ENCODE peak calls at places on chromosomes 6 and 20, in six cellular contexts. Y is IMR-90, D is testis, B is heart left ventricle, J is HepG2, N is K562. X is an unnamed sample.

GRCh38 chr20:43442310-43442880 is 15.3 kb upstream of the SRSF6 start:
- DNase-seq in J (peak; percentile 42), N (no peak), Y (peak; percentile 27), B (no peak), D (no peak), X (no peak)

GRCh38 chr20:20037960-20038359 is 14.3 kb downstream of the CRNKL1 start:
- DNase-seq in N (no peak), J (no peak), Y (peak; percentile 79), D (no peak), B (no peak), X (no peak)

GRCh38 chr6:40997256-40997957 is 41.6 kb downstream of the UNC5CL start:
- DNase-seq in J (peak; percentile 95), B (no peak), D (peak; percentile 29), N (peak; percentile 64), Y (peak; percentile 78), X (no peak)

GRCh38 chr6:20647585-20647984 is 113.3 kb downstream of the CDKAL1 start:
- DNase-seq in D (no peak), N (no peak), Y (no peak), B (no peak), J (no peak), X (no peak)

GRCh38 chr6:166605752-166606151 is 19.3 kb upstream of the RAMACL start:
- DNase-seq in J (no peak), N (no peak), D (no peak), Y (no peak), B (no peak), X (no peak)

GRCh38 chr6:112029045-112029822 is 24.7 kb upstream of the CCN6 start:
- DNase-seq in N (peak; percentile 53), B (peak; percentile 69), J (peak; percentile 68), D (peak; percentile 90), Y (peak; percentile 74), X (peak; percentile 83)

GRCh38 chr6:146878564-146879343 is 280.0 kb downstream of the ADGB start:
- DNase-seq in B (no peak), Y (no peak), N (no peak), D (no peak), J (no peak), X (no peak)

GRCh38 chr20:33812673-33813462 is 1.7 kb downstream of the CHMP4B start:
- DNase-seq in D (no peak), Y (no peak), B (no peak), N (peak; percentile 48), J (peak; percentile 91), X (peak; percentile 42)

GRCh38 chr6:10386756-10387654 is 27.9 kb downstream of the TFAP2A start:
- DNase-seq in N (no peak), B (no peak), Y (no peak), D (no peak), J (no peak), X (no peak)

GRCh38 chr6:105192707-105193465 is 13.1 kb upstream of the POPDC3 start:
- DNase-seq in J (no peak), B (no peak), N (no peak), Y (peak; percentile 78), D (no peak), X (no peak)

GRCh38 chr6:139367810-139368321 is 6.6 kb downstream of the CITED2 start:
- DNase-seq in D (no peak), B (no peak), J (no peak), Y (no peak), N (peak; percentile 42), X (no peak)

GRCh38 chr20:36988494-36988966 is 37.0 kb upstream of the SAMHD1 start:
- DNase-seq in N (no peak), J (no peak), B (no peak), Y (peak; percentile 58), D (no peak), X (no peak)

GRCh38 chr6:125791151-125791819 is 525 bp downstream of the NCOA7 start:
- DNase-seq in Y (peak; percentile 52), D (peak; percentile 79), J (peak; percentile 57), N (peak; percentile 54), B (no peak), X (peak; percentile 75)

GRCh38 chr20:64024141-64024990 is 11.6 kb upstream of the C20orf204 start:
- DNase-seq in D (no peak), Y (no peak), J (peak; percentile 100), N (no peak), B (no peak), X (no peak)

GRCh38 chr20:64025101-64025825 is 10.7 kb upstream of the C20orf204 start:
- DNase-seq in D (no peak), J (no peak), N (no peak), Y (no peak), B (no peak), X (no peak)

GRCh38 chr20:64022671-64023070 is 13.3 kb upstream of the C20orf204 start:
- DNase-seq in D (no peak), Y (no peak), N (no peak), J (no peak), B (no peak), X (no peak)

GRCh38 chr20:64021124-64021975 is 14.6 kb upstream of the C20orf204 start:
- DNase-seq in N (no peak), J (no peak), D (no peak), Y (no peak), B (no peak), X (no peak)

DNA sequence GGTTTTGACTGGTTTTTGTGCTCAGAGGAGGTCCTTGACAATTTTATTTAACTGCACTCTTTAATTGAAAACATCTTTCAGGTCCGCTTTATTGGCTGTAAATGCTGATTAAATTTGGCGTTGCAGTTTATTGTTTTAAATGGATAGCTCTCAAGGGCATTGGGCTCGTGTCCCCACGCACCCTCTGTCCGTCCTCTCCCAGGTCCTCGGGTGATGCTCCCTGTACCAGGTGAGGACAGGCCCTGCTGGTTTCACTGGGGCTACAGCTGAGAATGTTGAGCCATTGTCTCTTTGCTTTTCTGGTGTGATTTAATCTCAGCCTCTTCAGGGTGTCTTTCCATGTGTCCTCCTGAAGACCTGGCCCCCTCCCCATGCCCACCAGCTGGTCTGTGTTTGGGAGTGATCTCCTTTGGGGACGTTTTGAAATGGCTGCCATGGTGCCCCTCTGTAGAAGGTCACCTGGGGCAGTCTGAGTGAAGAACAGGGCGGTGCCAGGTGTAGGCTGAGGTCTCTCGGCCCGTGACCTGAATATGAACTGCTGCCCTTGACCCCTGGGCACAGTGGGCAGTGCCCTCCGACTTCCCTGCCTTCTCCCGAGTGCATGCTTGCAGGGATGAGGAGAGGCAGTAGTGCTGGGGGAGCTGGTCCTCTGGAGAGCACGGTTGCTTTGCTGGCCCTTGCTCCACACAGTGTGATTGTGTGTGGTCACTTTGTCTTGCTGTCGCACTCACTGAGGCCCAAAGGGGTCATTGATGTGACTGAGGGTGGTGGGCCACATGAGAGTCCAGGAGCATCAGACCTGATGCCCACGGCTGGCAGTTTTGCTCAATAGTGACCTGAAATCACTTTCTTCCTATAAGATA is 12.5 kb upstream of the C20orf204 start:
- DNase-seq in N (no peak), D (no peak), J (no peak), Y (no peak), B (no peak), X (no peak)
- TF ChIP-seq POLR2A in N (no peak), D (no peak), J (no peak), Y (no peak), B (no peak), X (no peak)

DNA sequence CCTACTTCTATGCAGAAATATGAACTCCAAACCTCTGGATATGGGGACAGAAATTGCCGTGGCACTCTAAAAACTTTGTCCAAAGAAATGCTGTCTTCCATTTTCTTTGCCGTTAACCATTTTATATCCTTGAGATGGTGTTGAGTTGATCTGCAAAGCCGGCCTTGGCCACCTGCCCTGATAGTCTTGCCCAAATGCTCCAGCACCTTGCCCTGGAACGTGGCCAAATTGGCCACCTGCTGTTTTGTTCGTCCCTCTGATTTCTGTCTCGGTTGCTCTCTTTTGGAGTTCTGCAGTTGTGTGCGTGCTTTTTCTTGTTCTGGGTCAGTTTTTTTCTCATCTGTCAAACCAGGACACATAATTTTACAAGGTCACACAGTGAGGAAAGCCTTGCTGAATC is 239.7 kb upstream of the GMDS start:
- DNase-seq in N (no peak), Y (no peak), D (no peak), J (no peak), B (no peak), X (no peak)
- TF ChIP-seq POLR2A in N (no peak), Y (no peak), D (no peak), J (no peak), B (no peak), X (no peak)

DNA sequence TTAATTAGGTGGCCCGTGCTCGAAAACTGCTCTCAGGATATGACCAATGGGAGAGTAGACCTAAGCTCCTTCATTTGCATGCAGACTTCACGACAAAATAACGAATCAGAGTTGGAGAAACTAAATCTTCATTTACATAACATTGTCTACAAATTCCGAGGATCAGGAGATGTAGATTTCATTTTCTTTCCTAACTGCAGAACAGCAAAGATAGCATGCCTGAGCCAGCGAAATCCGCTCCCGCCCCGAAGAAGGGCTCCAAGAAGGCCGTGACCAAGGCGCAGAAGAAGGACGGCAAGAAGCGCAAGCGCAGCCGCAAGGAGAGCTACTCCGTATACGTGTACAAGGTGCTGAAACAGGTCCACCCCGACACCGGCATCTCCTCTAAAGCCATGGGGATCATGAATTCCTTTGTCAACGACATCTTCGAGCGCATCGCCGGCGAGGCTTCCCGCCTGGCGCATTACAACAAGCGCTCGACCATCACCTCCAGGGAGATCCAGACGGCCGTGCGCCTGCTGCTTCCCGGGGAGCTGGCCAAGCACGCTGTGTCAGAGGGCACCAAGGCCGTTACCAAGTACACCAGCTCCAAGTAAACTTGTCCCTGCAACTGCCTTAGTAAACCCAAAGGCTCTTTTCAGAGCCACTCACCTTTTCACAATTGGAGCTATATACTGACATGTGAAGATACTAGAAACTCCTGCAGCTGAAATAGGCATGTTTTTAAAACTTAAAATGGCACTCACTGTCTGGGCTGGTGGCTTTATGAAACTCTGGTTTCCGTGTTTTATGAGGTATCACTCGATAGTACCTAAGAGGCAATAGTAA is 96.6 kb downstream of the HFE start:
- DNase-seq in D (peak; percentile 80), Y (peak; percentile 92), B (peak; percentile 65), N (no peak), J (no peak), X (peak; percentile 93)
- TF ChIP-seq POLR2A in D (peak; percentile 87), Y (peak; percentile 80), B (no peak), N (no peak), J (no peak), X (peak; percentile 100)

DNA sequence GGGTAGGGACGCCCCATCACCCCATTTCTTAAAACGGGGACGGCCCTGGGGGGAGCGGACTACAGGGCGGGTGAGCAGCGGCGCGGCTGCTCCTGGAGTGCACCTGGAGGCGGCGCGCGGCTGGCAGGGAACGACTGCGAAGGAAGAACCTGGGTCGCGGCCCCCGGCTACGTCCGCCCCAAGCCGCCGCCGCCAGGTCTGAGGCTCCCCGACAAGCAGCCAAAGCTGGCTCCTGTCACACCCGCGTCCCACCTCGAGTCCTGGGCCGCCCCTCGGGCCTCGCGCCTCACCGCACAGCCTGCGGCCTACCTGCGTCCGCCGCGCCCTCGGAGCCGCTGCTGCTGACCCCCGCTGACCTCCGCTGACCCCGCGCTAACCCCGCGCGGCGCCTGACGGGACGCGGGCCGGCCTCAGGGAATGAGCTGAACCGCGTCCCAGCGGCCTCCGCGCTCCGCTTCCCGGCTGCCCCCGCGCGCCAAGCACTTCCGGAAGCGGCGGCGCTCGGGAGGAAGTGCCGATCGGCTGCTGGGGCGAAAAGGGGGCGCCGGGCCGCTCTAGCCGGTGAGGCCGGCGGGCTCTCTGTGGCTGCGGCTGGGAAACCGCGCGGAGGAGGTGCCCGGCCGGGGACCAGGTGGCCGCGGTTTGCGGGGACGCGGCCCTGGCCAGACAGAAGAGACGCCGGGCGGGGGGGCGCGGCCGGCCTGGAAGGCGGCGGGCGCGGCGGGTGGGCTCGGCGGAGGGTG is at the start of the genes ARFRP1 and ZGPAT:
- DNase-seq in Y (peak; percentile 67), B (peak; percentile 94), J (peak; percentile 84), N (peak; percentile 89), D (peak; percentile 92), X (peak; percentile 94)
- TF ChIP-seq POLR2A in Y (peak; percentile 57), B (no peak), J (no peak), N (peak; percentile 63), D (no peak), X (peak; percentile 57)

GRCh38 chr20:59002388-59002787 is 4.7 kb downstream of the CTSZ start:
- DNase-seq in N (no peak), J (no peak), B (peak; percentile 20), Y (no peak), D (no peak), X (no peak)
- TF ChIP-seq POLR2A in N (no peak), J (no peak), B (no peak), Y (no peak), D (no peak), X (no peak)

GRCh38 chr6:134436281-134436815 is 118.4 kb upstream of the SGK1 start:
- DNase-seq in J (peak; percentile 41), D (no peak), B (peak; percentile 44), Y (peak; percentile 99), N (peak; percentile 76), X (peak; percentile 55)
- TF ChIP-seq POLR2A in J (no peak), D (no peak), B (no peak), Y (no peak), N (peak; percentile 32), X (no peak)